ENCODE peak calls at places on chromosome 17, in seven cellular contexts. One of them, this sample, is unnamed.

GRCh38 chr17:954431-955164 is 25.0 kb downstream of the NXN start:
- DNase-seq in activated naive CD4-positive, alpha-beta T cell treated with anti-CD3 and anti-CD28 coated beads, Interleukin-2, amount 50 U/mL, for 72 hours: no peak
- DNase-seq in mucosa of gallbladder: peak; percentile 26
- DNase-seq in anterior cingulate cortex: no peak
- DNase-seq in activated naive CD8-positive, alpha-beta T cell treated with anti-CD3 and anti-CD28 coated beads, Interleukin-2, amount 50 U/mL, for 24 hours: no peak
- DNase-seq in amniotic stem cell: no peak
- DNase-seq in GF-D8: no peak
- DNase-seq in this sample: no peak

GRCh38 chr17:58837699-58838098 is 82.0 kb downstream of the PPM1E start:
- DNase-seq in activated naive CD4-positive, alpha-beta T cell treated with anti-CD3 and anti-CD28 coated beads, Interleukin-2, amount 50 U/mL, for 72 hours: no peak
- DNase-seq in mucosa of gallbladder: no peak
- DNase-seq in anterior cingulate cortex: no peak
- DNase-seq in activated naive CD8-positive, alpha-beta T cell treated with anti-CD3 and anti-CD28 coated beads, Interleukin-2, amount 50 U/mL, for 24 hours: no peak
- DNase-seq in amniotic stem cell: no peak
- DNase-seq in GF-D8: no peak
- DNase-seq in this sample: no peak

GRCh38 chr17:81234940-81235821 is 3.7 kb downstream of the TEPSIN start:
- DNase-seq in activated naive CD4-positive, alpha-beta T cell treated with anti-CD3 and anti-CD28 coated beads, Interleukin-2, amount 50 U/mL, for 72 hours: no peak
- DNase-seq in mucosa of gallbladder: no peak
- DNase-seq in anterior cingulate cortex: no peak
- DNase-seq in activated naive CD8-positive, alpha-beta T cell treated with anti-CD3 and anti-CD28 coated beads, Interleukin-2, amount 50 U/mL, for 24 hours: no peak
- DNase-seq in amniotic stem cell: no peak
- DNase-seq in GF-D8: no peak
- DNase-seq in this sample: no peak

GRCh38 chr17:20961551-20961950 is 81.3 kb downstream of the USP22 start:
- DNase-seq in activated naive CD4-positive, alpha-beta T cell treated with anti-CD3 and anti-CD28 coated beads, Interleukin-2, amount 50 U/mL, for 72 hours: no peak
- DNase-seq in mucosa of gallbladder: no peak
- DNase-seq in anterior cingulate cortex: no peak
- DNase-seq in activated naive CD8-positive, alpha-beta T cell treated with anti-CD3 and anti-CD28 coated beads, Interleukin-2, amount 50 U/mL, for 24 hours: no peak
- DNase-seq in amniotic stem cell: no peak
- DNase-seq in GF-D8: no peak
- DNase-seq in this sample: no peak

GRCh38 chr17:80817861-80818260 is 173.8 kb upstream of the CHMP6 start:
- DNase-seq in activated naive CD4-positive, alpha-beta T cell treated with anti-CD3 and anti-CD28 coated beads, Interleukin-2, amount 50 U/mL, for 72 hours: no peak
- DNase-seq in mucosa of gallbladder: no peak
- DNase-seq in anterior cingulate cortex: no peak
- DNase-seq in activated naive CD8-positive, alpha-beta T cell treated with anti-CD3 and anti-CD28 coated beads, Interleukin-2, amount 50 U/mL, for 24 hours: no peak
- DNase-seq in amniotic stem cell: no peak
- DNase-seq in GF-D8: no peak
- DNase-seq in this sample: no peak

GRCh38 chr17:2398655-2399571 is 1.9 kb downstream of the MNT start:
- DNase-seq in activated naive CD4-positive, alpha-beta T cell treated with anti-CD3 and anti-CD28 coated beads, Interleukin-2, amount 50 U/mL, for 72 hours: peak; percentile 51
- DNase-seq in mucosa of gallbladder: peak; percentile 60
- DNase-seq in anterior cingulate cortex: peak; percentile 25
- DNase-seq in activated naive CD8-positive, alpha-beta T cell treated with anti-CD3 and anti-CD28 coated beads, Interleukin-2, amount 50 U/mL, for 24 hours: peak; percentile 59
- DNase-seq in amniotic stem cell: peak; percentile 39
- DNase-seq in GF-D8: peak; percentile 1
- DNase-seq in this sample: peak; percentile 21

GRCh38 chr17:2602597-2603017 is 9.2 kb downstream of the PAFAH1B1 start:
- DNase-seq in activated naive CD4-positive, alpha-beta T cell treated with anti-CD3 and anti-CD28 coated beads, Interleukin-2, amount 50 U/mL, for 72 hours: no peak
- DNase-seq in mucosa of gallbladder: no peak
- DNase-seq in anterior cingulate cortex: no peak
- DNase-seq in activated naive CD8-positive, alpha-beta T cell treated with anti-CD3 and anti-CD28 coated beads, Interleukin-2, amount 50 U/mL, for 24 hours: no peak
- DNase-seq in amniotic stem cell: no peak
- DNase-seq in GF-D8: no peak
- DNase-seq in this sample: no peak

GRCh38 chr17:48487221-48487620 is 43.6 kb downstream of the HOXB1 start:
- DNase-seq in activated naive CD4-positive, alpha-beta T cell treated with anti-CD3 and anti-CD28 coated beads, Interleukin-2, amount 50 U/mL, for 72 hours: no peak
- DNase-seq in mucosa of gallbladder: no peak
- DNase-seq in anterior cingulate cortex: no peak
- DNase-seq in activated naive CD8-positive, alpha-beta T cell treated with anti-CD3 and anti-CD28 coated beads, Interleukin-2, amount 50 U/mL, for 24 hours: no peak
- DNase-seq in amniotic stem cell: no peak
- DNase-seq in GF-D8: no peak
- DNase-seq in this sample: no peak

GRCh38 chr17:83115832-83116231 is 36.4 kb downstream of the METRNL start:
- DNase-seq in activated naive CD4-positive, alpha-beta T cell treated with anti-CD3 and anti-CD28 coated beads, Interleukin-2, amount 50 U/mL, for 72 hours: no peak
- DNase-seq in mucosa of gallbladder: no peak
- DNase-seq in anterior cingulate cortex: no peak
- DNase-seq in activated naive CD8-positive, alpha-beta T cell treated with anti-CD3 and anti-CD28 coated beads, Interleukin-2, amount 50 U/mL, for 24 hours: no peak
- DNase-seq in amniotic stem cell: no peak
- DNase-seq in GF-D8: no peak
- DNase-seq in this sample: no peak

GRCh38 chr17:5640726-5641125 is 56.4 kb upstream of the NLRP1 start:
- DNase-seq in activated naive CD4-positive, alpha-beta T cell treated with anti-CD3 and anti-CD28 coated beads, Interleukin-2, amount 50 U/mL, for 72 hours: no peak
- DNase-seq in mucosa of gallbladder: no peak
- DNase-seq in anterior cingulate cortex: no peak
- DNase-seq in activated naive CD8-positive, alpha-beta T cell treated with anti-CD3 and anti-CD28 coated beads, Interleukin-2, amount 50 U/mL, for 24 hours: no peak
- DNase-seq in amniotic stem cell: no peak
- DNase-seq in GF-D8: no peak
- DNase-seq in this sample: no peak

GRCh38 chr17:9389116-9389515 is 186.5 kb downstream of the STX8 start:
- DNase-seq in activated naive CD4-positive, alpha-beta T cell treated with anti-CD3 and anti-CD28 coated beads, Interleukin-2, amount 50 U/mL, for 72 hours: no peak
- DNase-seq in mucosa of gallbladder: no peak
- DNase-seq in anterior cingulate cortex: no peak
- DNase-seq in activated naive CD8-positive, alpha-beta T cell treated with anti-CD3 and anti-CD28 coated beads, Interleukin-2, amount 50 U/mL, for 24 hours: no peak
- DNase-seq in amniotic stem cell: peak; percentile 59
- DNase-seq in GF-D8: no peak
- DNase-seq in this sample: no peak

GRCh38 chr17:73934696-73935095 is 268.8 kb upstream of the RPL38 start:
- DNase-seq in activated naive CD4-positive, alpha-beta T cell treated with anti-CD3 and anti-CD28 coated beads, Interleukin-2, amount 50 U/mL, for 72 hours: no peak
- DNase-seq in mucosa of gallbladder: no peak
- DNase-seq in anterior cingulate cortex: no peak
- DNase-seq in activated naive CD8-positive, alpha-beta T cell treated with anti-CD3 and anti-CD28 coated beads, Interleukin-2, amount 50 U/mL, for 24 hours: no peak
- DNase-seq in amniotic stem cell: no peak
- DNase-seq in GF-D8: no peak
- DNase-seq in this sample: no peak

GRCh38 chr17:82172461-82173160 is 40.0 kb downstream of the CCDC57 start:
- DNase-seq in activated naive CD4-positive, alpha-beta T cell treated with anti-CD3 and anti-CD28 coated beads, Interleukin-2, amount 50 U/mL, for 72 hours: no peak
- DNase-seq in mucosa of gallbladder: no peak
- DNase-seq in anterior cingulate cortex: no peak
- DNase-seq in activated naive CD8-positive, alpha-beta T cell treated with anti-CD3 and anti-CD28 coated beads, Interleukin-2, amount 50 U/mL, for 24 hours: no peak
- DNase-seq in amniotic stem cell: no peak
- DNase-seq in GF-D8: no peak
- DNase-seq in this sample: no peak

GRCh38 chr17:74362811-74363498 is 1.3 kb upstream of the BTBD17 start:
- DNase-seq in activated naive CD4-positive, alpha-beta T cell treated with anti-CD3 and anti-CD28 coated beads, Interleukin-2, amount 50 U/mL, for 72 hours: no peak
- DNase-seq in mucosa of gallbladder: no peak
- DNase-seq in anterior cingulate cortex: peak; percentile 50
- DNase-seq in activated naive CD8-positive, alpha-beta T cell treated with anti-CD3 and anti-CD28 coated beads, Interleukin-2, amount 50 U/mL, for 24 hours: no peak
- DNase-seq in amniotic stem cell: no peak
- DNase-seq in GF-D8: no peak
- DNase-seq in this sample: no peak

GRCh38 chr17:37483311-37484039 is 6.2 kb upstream of the DUSP14 start:
- DNase-seq in activated naive CD4-positive, alpha-beta T cell treated with anti-CD3 and anti-CD28 coated beads, Interleukin-2, amount 50 U/mL, for 72 hours: no peak
- DNase-seq in mucosa of gallbladder: peak; percentile 14
- DNase-seq in anterior cingulate cortex: no peak
- DNase-seq in activated naive CD8-positive, alpha-beta T cell treated with anti-CD3 and anti-CD28 coated beads, Interleukin-2, amount 50 U/mL, for 24 hours: no peak
- DNase-seq in amniotic stem cell: no peak
- DNase-seq in GF-D8: no peak
- DNase-seq in this sample: no peak

GRCh38 chr17:63579633-63580032 is 21.1 kb upstream of the TACO1 start:
- DNase-seq in activated naive CD4-positive, alpha-beta T cell treated with anti-CD3 and anti-CD28 coated beads, Interleukin-2, amount 50 U/mL, for 72 hours: no peak
- DNase-seq in mucosa of gallbladder: no peak
- DNase-seq in anterior cingulate cortex: no peak
- DNase-seq in activated naive CD8-positive, alpha-beta T cell treated with anti-CD3 and anti-CD28 coated beads, Interleukin-2, amount 50 U/mL, for 24 hours: no peak
- DNase-seq in amniotic stem cell: no peak
- DNase-seq in GF-D8: no peak
- DNase-seq in this sample: no peak

GRCh38 chr17:8862213-8863056 is 5.0 kb downstream of the PIK3R6 start:
- DNase-seq in activated naive CD4-positive, alpha-beta T cell treated with anti-CD3 and anti-CD28 coated beads, Interleukin-2, amount 50 U/mL, for 72 hours: no peak
- DNase-seq in mucosa of gallbladder: no peak
- DNase-seq in anterior cingulate cortex: no peak
- DNase-seq in activated naive CD8-positive, alpha-beta T cell treated with anti-CD3 and anti-CD28 coated beads, Interleukin-2, amount 50 U/mL, for 24 hours: no peak
- DNase-seq in amniotic stem cell: no peak
- DNase-seq in GF-D8: no peak
- DNase-seq in this sample: no peak

GRCh38 chr17:74971842-74972106 is 785 bp downstream of the HID1 start:
- DNase-seq in activated naive CD4-positive, alpha-beta T cell treated with anti-CD3 and anti-CD28 coated beads, Interleukin-2, amount 50 U/mL, for 72 hours: no peak
- DNase-seq in mucosa of gallbladder: no peak
- DNase-seq in anterior cingulate cortex: no peak
- DNase-seq in activated naive CD8-positive, alpha-beta T cell treated with anti-CD3 and anti-CD28 coated beads, Interleukin-2, amount 50 U/mL, for 24 hours: no peak
- DNase-seq in amniotic stem cell: no peak
- DNase-seq in GF-D8: no peak
- DNase-seq in this sample: no peak

GRCh38 chr17:47643116-47643515 is 6.6 kb upstream of the KPNB1 start:
- DNase-seq in activated naive CD4-positive, alpha-beta T cell treated with anti-CD3 and anti-CD28 coated beads, Interleukin-2, amount 50 U/mL, for 72 hours: no peak
- DNase-seq in mucosa of gallbladder: no peak
- DNase-seq in anterior cingulate cortex: no peak
- DNase-seq in activated naive CD8-positive, alpha-beta T cell treated with anti-CD3 and anti-CD28 coated beads, Interleukin-2, amount 50 U/mL, for 24 hours: no peak
- DNase-seq in amniotic stem cell: no peak
- DNase-seq in GF-D8: no peak
- DNase-seq in this sample: no peak

GRCh38 chr17:49783051-49783715 is 5.3 kb upstream of the KAT7 start:
- DNase-seq in activated naive CD4-positive, alpha-beta T cell treated with anti-CD3 and anti-CD28 coated beads, Interleukin-2, amount 50 U/mL, for 72 hours: no peak
- DNase-seq in mucosa of gallbladder: peak; percentile 14
- DNase-seq in anterior cingulate cortex: no peak
- DNase-seq in activated naive CD8-positive, alpha-beta T cell treated with anti-CD3 and anti-CD28 coated beads, Interleukin-2, amount 50 U/mL, for 24 hours: no peak
- DNase-seq in amniotic stem cell: no peak
- DNase-seq in GF-D8: no peak
- DNase-seq in this sample: no peak

GRCh38 chr17:80362428-80363119 is 52.4 kb upstream of the ENDOV start:
- DNase-seq in activated naive CD4-positive, alpha-beta T cell treated with anti-CD3 and anti-CD28 coated beads, Interleukin-2, amount 50 U/mL, for 72 hours: no peak
- DNase-seq in mucosa of gallbladder: peak; percentile 40
- DNase-seq in anterior cingulate cortex: no peak
- DNase-seq in activated naive CD8-positive, alpha-beta T cell treated with anti-CD3 and anti-CD28 coated beads, Interleukin-2, amount 50 U/mL, for 24 hours: no peak
- DNase-seq in amniotic stem cell: no peak
- DNase-seq in GF-D8: no peak
- DNase-seq in this sample: no peak

GRCh38 chr17:17564896-17565295 is 26.6 kb downstream of the PEMT start:
- DNase-seq in activated naive CD4-positive, alpha-beta T cell treated with anti-CD3 and anti-CD28 coated beads, Interleukin-2, amount 50 U/mL, for 72 hours: no peak
- DNase-seq in mucosa of gallbladder: no peak
- DNase-seq in anterior cingulate cortex: no peak
- DNase-seq in activated naive CD8-positive, alpha-beta T cell treated with anti-CD3 and anti-CD28 coated beads, Interleukin-2, amount 50 U/mL, for 24 hours: no peak
- DNase-seq in amniotic stem cell: no peak
- DNase-seq in GF-D8: no peak
- DNase-seq in this sample: no peak

GRCh38 chr17:39599006-39599664 is 8.6 kb downstream of the NEUROD2 start:
- DNase-seq in activated naive CD4-positive, alpha-beta T cell treated with anti-CD3 and anti-CD28 coated beads, Interleukin-2, amount 50 U/mL, for 72 hours: no peak
- DNase-seq in mucosa of gallbladder: no peak
- DNase-seq in anterior cingulate cortex: no peak
- DNase-seq in activated naive CD8-positive, alpha-beta T cell treated with anti-CD3 and anti-CD28 coated beads, Interleukin-2, amount 50 U/mL, for 24 hours: no peak
- DNase-seq in amniotic stem cell: no peak
- DNase-seq in GF-D8: no peak
- DNase-seq in this sample: no peak

GRCh38 chr17:44010966-44011647 is 3.7 kb downstream of the TMEM101 start:
- DNase-seq in activated naive CD4-positive, alpha-beta T cell treated with anti-CD3 and anti-CD28 coated beads, Interleukin-2, amount 50 U/mL, for 72 hours: no peak
- DNase-seq in mucosa of gallbladder: no peak
- DNase-seq in anterior cingulate cortex: no peak
- DNase-seq in activated naive CD8-positive, alpha-beta T cell treated with anti-CD3 and anti-CD28 coated beads, Interleukin-2, amount 50 U/mL, for 24 hours: no peak
- DNase-seq in amniotic stem cell: no peak
- DNase-seq in GF-D8: no peak
- DNase-seq in this sample: no peak

GRCh38 chr17:1813088-1813487 is 16.6 kb downstream of the SMYD4 start:
- DNase-seq in activated naive CD4-positive, alpha-beta T cell treated with anti-CD3 and anti-CD28 coated beads, Interleukin-2, amount 50 U/mL, for 72 hours: no peak
- DNase-seq in mucosa of gallbladder: no peak
- DNase-seq in anterior cingulate cortex: no peak
- DNase-seq in activated naive CD8-positive, alpha-beta T cell treated with anti-CD3 and anti-CD28 coated beads, Interleukin-2, amount 50 U/mL, for 24 hours: no peak
- DNase-seq in amniotic stem cell: no peak
- DNase-seq in GF-D8: no peak
- DNase-seq in this sample: no peak

GRCh38 chr17:39979021-39979660 is 1.5 kb upstream of the PSMD3 start:
- DNase-seq in activated naive CD4-positive, alpha-beta T cell treated with anti-CD3 and anti-CD28 coated beads, Interleukin-2, amount 50 U/mL, for 72 hours: no peak
- DNase-seq in mucosa of gallbladder: no peak
- DNase-seq in anterior cingulate cortex: no peak
- DNase-seq in activated naive CD8-positive, alpha-beta T cell treated with anti-CD3 and anti-CD28 coated beads, Interleukin-2, amount 50 U/mL, for 24 hours: no peak
- DNase-seq in amniotic stem cell: peak; percentile 74
- DNase-seq in GF-D8: no peak
- DNase-seq in this sample: no peak

GRCh38 chr17:76588182-76588581 is 2.5 kb upstream of the ST6GALNAC2 start:
- DNase-seq in activated naive CD4-positive, alpha-beta T cell treated with anti-CD3 and anti-CD28 coated beads, Interleukin-2, amount 50 U/mL, for 72 hours: no peak
- DNase-seq in mucosa of gallbladder: no peak
- DNase-seq in anterior cingulate cortex: no peak
- DNase-seq in activated naive CD8-positive, alpha-beta T cell treated with anti-CD3 and anti-CD28 coated beads, Interleukin-2, amount 50 U/mL, for 24 hours: no peak
- DNase-seq in amniotic stem cell: no peak
- DNase-seq in GF-D8: no peak
- DNase-seq in this sample: no peak

GRCh38 chr17:20179031-20179430 is 169.9 kb downstream of the SPECC1 start:
- DNase-seq in activated naive CD4-positive, alpha-beta T cell treated with anti-CD3 and anti-CD28 coated beads, Interleukin-2, amount 50 U/mL, for 72 hours: no peak
- DNase-seq in mucosa of gallbladder: no peak
- DNase-seq in anterior cingulate cortex: no peak
- DNase-seq in activated naive CD8-positive, alpha-beta T cell treated with anti-CD3 and anti-CD28 coated beads, Interleukin-2, amount 50 U/mL, for 24 hours: no peak
- DNase-seq in amniotic stem cell: no peak
- DNase-seq in GF-D8: no peak
- DNase-seq in this sample: no peak

GRCh38 chr17:39183045-39183444 is 14.4 kb downstream of the CACNB1 start:
- DNase-seq in activated naive CD4-positive, alpha-beta T cell treated with anti-CD3 and anti-CD28 coated beads, Interleukin-2, amount 50 U/mL, for 72 hours: no peak
- DNase-seq in mucosa of gallbladder: no peak
- DNase-seq in anterior cingulate cortex: no peak
- DNase-seq in activated naive CD8-positive, alpha-beta T cell treated with anti-CD3 and anti-CD28 coated beads, Interleukin-2, amount 50 U/mL, for 24 hours: no peak
- DNase-seq in amniotic stem cell: no peak
- DNase-seq in GF-D8: no peak
- DNase-seq in this sample: no peak

GRCh38 chr17:80782536-80783427 is 208.9 kb upstream of the CHMP6 start:
- DNase-seq in activated naive CD4-positive, alpha-beta T cell treated with anti-CD3 and anti-CD28 coated beads, Interleukin-2, amount 50 U/mL, for 72 hours: peak; percentile 33
- DNase-seq in mucosa of gallbladder: no peak
- DNase-seq in anterior cingulate cortex: no peak
- DNase-seq in activated naive CD8-positive, alpha-beta T cell treated with anti-CD3 and anti-CD28 coated beads, Interleukin-2, amount 50 U/mL, for 24 hours: peak; percentile 31
- DNase-seq in amniotic stem cell: no peak
- DNase-seq in GF-D8: no peak
- DNase-seq in this sample: peak; percentile 42

GRCh38 chr17:72640415-72641165 is 451.9 kb downstream of the SLC39A11 start:
- DNase-seq in activated naive CD4-positive, alpha-beta T cell treated with anti-CD3 and anti-CD28 coated beads, Interleukin-2, amount 50 U/mL, for 72 hours: no peak
- DNase-seq in mucosa of gallbladder: peak; percentile 61
- DNase-seq in anterior cingulate cortex: no peak
- DNase-seq in activated naive CD8-positive, alpha-beta T cell treated with anti-CD3 and anti-CD28 coated beads, Interleukin-2, amount 50 U/mL, for 24 hours: no peak
- DNase-seq in amniotic stem cell: no peak
- DNase-seq in GF-D8: no peak
- DNase-seq in this sample: no peak

GRCh38 chr17:62696726-62697490 is 69.4 kb downstream of the MRC2 start:
- DNase-seq in activated naive CD4-positive, alpha-beta T cell treated with anti-CD3 and anti-CD28 coated beads, Interleukin-2, amount 50 U/mL, for 72 hours: no peak
- DNase-seq in mucosa of gallbladder: no peak
- DNase-seq in anterior cingulate cortex: no peak
- DNase-seq in activated naive CD8-positive, alpha-beta T cell treated with anti-CD3 and anti-CD28 coated beads, Interleukin-2, amount 50 U/mL, for 24 hours: no peak
- DNase-seq in amniotic stem cell: no peak
- DNase-seq in GF-D8: no peak
- DNase-seq in this sample: no peak

GRCh38 chr17:82230627-82231311 is 1.9 kb downstream of the SLC16A3 start:
- DNase-seq in activated naive CD4-positive, alpha-beta T cell treated with anti-CD3 and anti-CD28 coated beads, Interleukin-2, amount 50 U/mL, for 72 hours: peak; percentile 77
- DNase-seq in mucosa of gallbladder: peak; percentile 90
- DNase-seq in anterior cingulate cortex: peak; percentile 73
- DNase-seq in activated naive CD8-positive, alpha-beta T cell treated with anti-CD3 and anti-CD28 coated beads, Interleukin-2, amount 50 U/mL, for 24 hours: peak; percentile 83
- DNase-seq in amniotic stem cell: peak; percentile 46
- DNase-seq in GF-D8: peak; percentile 76
- DNase-seq in this sample: peak; percentile 62

GRCh38 chr17:78929908-78930775 is 5.0 kb upstream of the TIMP2 start:
- DNase-seq in activated naive CD4-positive, alpha-beta T cell treated with anti-CD3 and anti-CD28 coated beads, Interleukin-2, amount 50 U/mL, for 72 hours: no peak
- DNase-seq in mucosa of gallbladder: no peak
- DNase-seq in anterior cingulate cortex: no peak
- DNase-seq in activated naive CD8-positive, alpha-beta T cell treated with anti-CD3 and anti-CD28 coated beads, Interleukin-2, amount 50 U/mL, for 24 hours: no peak
- DNase-seq in amniotic stem cell: no peak
- DNase-seq in GF-D8: no peak
- DNase-seq in this sample: no peak

GRCh38 chr17:41538565-41538991 is 10.5 kb upstream of the KRT19 start:
- DNase-seq in activated naive CD4-positive, alpha-beta T cell treated with anti-CD3 and anti-CD28 coated beads, Interleukin-2, amount 50 U/mL, for 72 hours: no peak
- DNase-seq in mucosa of gallbladder: no peak
- DNase-seq in anterior cingulate cortex: no peak
- DNase-seq in activated naive CD8-positive, alpha-beta T cell treated with anti-CD3 and anti-CD28 coated beads, Interleukin-2, amount 50 U/mL, for 24 hours: no peak
- DNase-seq in amniotic stem cell: no peak
- DNase-seq in GF-D8: no peak
- DNase-seq in this sample: no peak

GRCh38 chr17:73123606-73124320 is 31.3 kb upstream of the SLC39A11 start:
- DNase-seq in activated naive CD4-positive, alpha-beta T cell treated with anti-CD3 and anti-CD28 coated beads, Interleukin-2, amount 50 U/mL, for 72 hours: no peak
- DNase-seq in mucosa of gallbladder: no peak
- DNase-seq in anterior cingulate cortex: no peak
- DNase-seq in activated naive CD8-positive, alpha-beta T cell treated with anti-CD3 and anti-CD28 coated beads, Interleukin-2, amount 50 U/mL, for 24 hours: no peak
- DNase-seq in amniotic stem cell: no peak
- DNase-seq in GF-D8: no peak
- DNase-seq in this sample: no peak

GRCh38 chr17:46818929-46819859 is 702 bp upstream of the WNT3 start:
- DNase-seq in activated naive CD4-positive, alpha-beta T cell treated with anti-CD3 and anti-CD28 coated beads, Interleukin-2, amount 50 U/mL, for 72 hours: peak; percentile 26
- DNase-seq in mucosa of gallbladder: no peak
- DNase-seq in anterior cingulate cortex: no peak
- DNase-seq in activated naive CD8-positive, alpha-beta T cell treated with anti-CD3 and anti-CD28 coated beads, Interleukin-2, amount 50 U/mL, for 24 hours: peak; percentile 21
- DNase-seq in amniotic stem cell: no peak
- DNase-seq in GF-D8: no peak
- DNase-seq in this sample: no peak

GRCh38 chr17:57463103-57463885 is 207.0 kb downstream of the MSI2 start:
- DNase-seq in activated naive CD4-positive, alpha-beta T cell treated with anti-CD3 and anti-CD28 coated beads, Interleukin-2, amount 50 U/mL, for 72 hours: peak; percentile 85
- DNase-seq in mucosa of gallbladder: no peak
- DNase-seq in anterior cingulate cortex: no peak
- DNase-seq in activated naive CD8-positive, alpha-beta T cell treated with anti-CD3 and anti-CD28 coated beads, Interleukin-2, amount 50 U/mL, for 24 hours: peak; percentile 87
- DNase-seq in amniotic stem cell: peak; percentile 41
- DNase-seq in GF-D8: no peak
- DNase-seq in this sample: no peak

This sample was measured in Kasumi-1.